ENCODE peak calls at places on chromosome 2, in eight cellular contexts. One of them, this sample, is unnamed.

GRCh38 chr2:18536100-18536499 is 24.4 kb downstream of the RDH14 start:
- DNase-seq in colonic mucosa: no peak
- DNase-seq in GM04504: peak
- DNase-seq in iPS DF 6.9: no peak
- DNase-seq in NAMALWA: no peak
- DNase-seq in fibroblast of mammary gland: peak
- DNase-seq in foreskin fibroblast: peak
- DNase-seq in naive B cell: no peak
- DNase-seq in this sample: peak

GRCh38 chr2:104758199-104758620 is 95.7 kb upstream of the POU3F3 start:
- DNase-seq in colonic mucosa: no peak
- DNase-seq in GM04504: no peak
- DNase-seq in iPS DF 6.9: peak
- DNase-seq in NAMALWA: no peak
- DNase-seq in fibroblast of mammary gland: no peak
- DNase-seq in foreskin fibroblast: peak
- DNase-seq in naive B cell: no peak
- DNase-seq in this sample: peak

GRCh38 chr2:116133563-116133962 is 1680.9 kb upstream of the DDX18 start:
- DNase-seq in colonic mucosa: no peak
- DNase-seq in GM04504: no peak
- DNase-seq in iPS DF 6.9: no peak
- DNase-seq in NAMALWA: no peak
- DNase-seq in fibroblast of mammary gland: no peak
- DNase-seq in foreskin fibroblast: no peak
- DNase-seq in naive B cell: no peak
- DNase-seq in this sample: no peak

GRCh38 chr2:193469251-193469650 is 1274.5 kb upstream of the TMEFF2 start:
- DNase-seq in colonic mucosa: no peak
- DNase-seq in GM04504: no peak
- DNase-seq in iPS DF 6.9: no peak
- DNase-seq in NAMALWA: no peak
- DNase-seq in fibroblast of mammary gland: no peak
- DNase-seq in foreskin fibroblast: no peak
- DNase-seq in naive B cell: peak
- DNase-seq in this sample: no peak

GRCh38 chr2:239227661-239228371 is 173.0 kb downstream of the HDAC4 start:
- DNase-seq in colonic mucosa: no peak
- DNase-seq in GM04504: no peak
- DNase-seq in iPS DF 6.9: no peak
- DNase-seq in NAMALWA: no peak
- DNase-seq in fibroblast of mammary gland: peak
- DNase-seq in foreskin fibroblast: peak
- DNase-seq in naive B cell: no peak
- DNase-seq in this sample: peak

GRCh38 chr2:119482481-119483394 is 41.5 kb downstream of the SCTR start:
- DNase-seq in colonic mucosa: no peak
- DNase-seq in GM04504: no peak
- DNase-seq in iPS DF 6.9: no peak
- DNase-seq in NAMALWA: no peak
- DNase-seq in fibroblast of mammary gland: no peak
- DNase-seq in foreskin fibroblast: no peak
- DNase-seq in naive B cell: no peak
- DNase-seq in this sample: peak

GRCh38 chr2:46716806-46717732 is 198.5 kb downstream of the MCFD2 start:
- DNase-seq in colonic mucosa: no peak
- DNase-seq in GM04504: no peak
- DNase-seq in iPS DF 6.9: no peak
- DNase-seq in NAMALWA: no peak
- DNase-seq in fibroblast of mammary gland: peak
- DNase-seq in foreskin fibroblast: peak
- DNase-seq in naive B cell: no peak
- DNase-seq in this sample: no peak

GRCh38 chr2:239461551-239462515 is 61.0 kb upstream of the HDAC4 start:
- DNase-seq in colonic mucosa: peak
- DNase-seq in GM04504: no peak
- DNase-seq in iPS DF 6.9: no peak
- DNase-seq in NAMALWA: no peak
- DNase-seq in fibroblast of mammary gland: no peak
- DNase-seq in foreskin fibroblast: no peak
- DNase-seq in naive B cell: no peak
- DNase-seq in this sample: no peak